ENCODE peak calls at places on chromosome 1, in five cellular contexts. Q, U, Z, R and K are unnamed samples.

GRCh38 chr1:40532844-40533424 is 1.5 kb downstream of the ZNF684 start:
- DNase-seq in Q (peak), U (no peak), Z (peak), R (no peak), K (peak)

GRCh38 chr1:227417622-227418245 is 99.4 kb upstream of the CDC42BPA start:
- DNase-seq in Q (no peak), U (no peak), Z (peak), R (no peak), K (no peak)

GRCh38 chr1:162908780-162909179 is 47.8 kb upstream of the CCDC190 start:
- DNase-seq in Q (peak), U (no peak), Z (peak), R (no peak), K (no peak)

GRCh38 chr1:41479808-41480160 is 4.7 kb downstream of the EDN2 start:
- DNase-seq in Q (no peak), U (no peak), Z (no peak), R (no peak), K (no peak)

GRCh38 chr1:38835230-38835827 is 24.2 kb downstream of the RRAGC start:
- DNase-seq in Q (peak), U (no peak), Z (peak), R (no peak), K (peak)

GRCh38 chr1:22773981-22774471 is 63.4 kb downstream of the EPHB2 start:
- DNase-seq in Q (no peak), U (no peak), Z (peak), R (peak), K (peak)

GRCh38 chr1:187313115-187313514 is 484.4 kb downstream of the PLA2G4A start:
- DNase-seq in Q (no peak), U (no peak), Z (no peak), R (no peak), K (no peak)

GRCh38 chr1:40820251-40820797 is 36.7 kb downstream of the KCNQ4 start:
- DNase-seq in Q (no peak), U (no peak), Z (peak), R (no peak), K (no peak)

GRCh38 chr1:9338354-9339250 is 45.9 kb downstream of the SPSB1 start:
- DNase-seq in Q (no peak), U (no peak), Z (no peak), R (no peak), K (peak)

GRCh38 chr1:78475888-78476610 is 14.7 kb upstream of the PTGFR start:
- DNase-seq in Q (no peak), U (no peak), Z (peak), R (no peak), K (no peak)